ENCODE peak calls at places on chromosomes 5 and 9, in eight cellular contexts. One of them, this sample, is unnamed.

GRCh38 chr5:143121135-143121474 is 282.4 kb downstream of the NR3C1 start:
- DNase-seq in CD8-positive, alpha-beta T cell: peak; percentile 24
- DNase-seq in stomach: no peak
- DNase-seq in fibroblast of pulmonary artery: no peak
- DNase-seq in heart right ventricle: no peak
- DNase-seq in ovary: no peak
- DNase-seq in progenitor cell of endocrine pancreas: no peak
- DNase-seq in IMR-90: no peak
- DNase-seq in this sample: no peak

GRCh38 chr9:81613002-81613750 is 76.2 kb downstream of the TLE1 start:
- DNase-seq in CD8-positive, alpha-beta T cell: no peak
- DNase-seq in stomach: no peak
- DNase-seq in fibroblast of pulmonary artery: peak; percentile 94
- DNase-seq in heart right ventricle: peak; percentile 63
- DNase-seq in ovary: peak; percentile 69
- DNase-seq in progenitor cell of endocrine pancreas: no peak
- DNase-seq in IMR-90: peak; percentile 98
- DNase-seq in this sample: no peak

GRCh38 chr5:111697215-111697614 is 59.8 kb downstream of the NREP start:
- DNase-seq in CD8-positive, alpha-beta T cell: no peak
- DNase-seq in stomach: no peak
- DNase-seq in fibroblast of pulmonary artery: peak; percentile 39
- DNase-seq in heart right ventricle: peak; percentile 15
- DNase-seq in ovary: no peak
- DNase-seq in progenitor cell of endocrine pancreas: no peak
- DNase-seq in IMR-90: no peak
- DNase-seq in this sample: no peak

GRCh38 chr5:60076746-60077145 is 183.2 kb upstream of the PDE4D start:
- DNase-seq in CD8-positive, alpha-beta T cell: no peak
- DNase-seq in stomach: no peak
- DNase-seq in fibroblast of pulmonary artery: no peak
- DNase-seq in heart right ventricle: no peak
- DNase-seq in ovary: no peak
- DNase-seq in progenitor cell of endocrine pancreas: no peak
- DNase-seq in IMR-90: no peak
- DNase-seq in this sample: no peak

GRCh38 chr5:115296130-115296997 is at the start of gene CCDC112:
- DNase-seq in CD8-positive, alpha-beta T cell: peak; percentile 69
- DNase-seq in stomach: peak; percentile 87
- DNase-seq in fibroblast of pulmonary artery: peak; percentile 76
- DNase-seq in heart right ventricle: peak; percentile 82
- DNase-seq in ovary: peak; percentile 51
- DNase-seq in progenitor cell of endocrine pancreas: peak; percentile 67
- DNase-seq in IMR-90: peak; percentile 66
- DNase-seq in this sample: no peak

GRCh38 chr5:57221049-57221568 is 47.2 kb downstream of the GPBP1 start:
- DNase-seq in CD8-positive, alpha-beta T cell: no peak
- DNase-seq in stomach: no peak
- DNase-seq in fibroblast of pulmonary artery: peak; percentile 80
- DNase-seq in heart right ventricle: peak; percentile 48
- DNase-seq in ovary: no peak
- DNase-seq in progenitor cell of endocrine pancreas: no peak
- DNase-seq in IMR-90: peak; percentile 65
- DNase-seq in this sample: no peak

GRCh38 chr5:107555425-107556090 is 115.2 kb downstream of the EFNA5 start:
- DNase-seq in CD8-positive, alpha-beta T cell: no peak
- DNase-seq in stomach: no peak
- DNase-seq in fibroblast of pulmonary artery: no peak
- DNase-seq in heart right ventricle: no peak
- DNase-seq in ovary: no peak
- DNase-seq in progenitor cell of endocrine pancreas: no peak
- DNase-seq in IMR-90: peak; percentile 69
- DNase-seq in this sample: no peak

GRCh38 chr9:40935336-40935735 is 193.1 kb downstream of the FOXD4L6 start:
- DNase-seq in CD8-positive, alpha-beta T cell: no peak
- DNase-seq in stomach: no peak
- DNase-seq in fibroblast of pulmonary artery: no peak
- DNase-seq in heart right ventricle: no peak
- DNase-seq in ovary: no peak
- DNase-seq in progenitor cell of endocrine pancreas: no peak
- DNase-seq in IMR-90: no peak
- DNase-seq in this sample: no peak

GRCh38 chr5:172902497-172903472 is 56.4 kb upstream of the RPL26L1 start:
- DNase-seq in CD8-positive, alpha-beta T cell: no peak
- DNase-seq in stomach: peak; percentile 76
- DNase-seq in fibroblast of pulmonary artery: peak; percentile 94
- DNase-seq in heart right ventricle: peak; percentile 81
- DNase-seq in ovary: peak; percentile 94
- DNase-seq in progenitor cell of endocrine pancreas: peak; percentile 44
- DNase-seq in IMR-90: peak; percentile 99
- DNase-seq in this sample: no peak

GRCh38 chr5:140054086-140054689 is 11.1 kb upstream of the NRG2 start:
- DNase-seq in CD8-positive, alpha-beta T cell: no peak
- DNase-seq in stomach: no peak
- DNase-seq in fibroblast of pulmonary artery: peak; percentile 15
- DNase-seq in heart right ventricle: no peak
- DNase-seq in ovary: no peak
- DNase-seq in progenitor cell of endocrine pancreas: no peak
- DNase-seq in IMR-90: no peak
- DNase-seq in this sample: no peak

GRCh38 chr9:85892406-85892805 is 48.5 kb upstream of the NAA35 start:
- DNase-seq in CD8-positive, alpha-beta T cell: no peak
- DNase-seq in stomach: no peak
- DNase-seq in fibroblast of pulmonary artery: no peak
- DNase-seq in heart right ventricle: no peak
- DNase-seq in ovary: no peak
- DNase-seq in progenitor cell of endocrine pancreas: no peak
- DNase-seq in IMR-90: no peak
- DNase-seq in this sample: no peak

GRCh38 chr9:99296375-99296951 is 74.4 kb downstream of the SEC61B start:
- DNase-seq in CD8-positive, alpha-beta T cell: peak; percentile 56
- DNase-seq in stomach: no peak
- DNase-seq in fibroblast of pulmonary artery: no peak
- DNase-seq in heart right ventricle: peak; percentile 24
- DNase-seq in ovary: peak; percentile 25
- DNase-seq in progenitor cell of endocrine pancreas: no peak
- DNase-seq in IMR-90: no peak
- DNase-seq in this sample: peak; percentile 61

GRCh38 chr9:126150411-126151030 is 176.1 kb upstream of the MVB12B start:
- DNase-seq in CD8-positive, alpha-beta T cell: no peak
- DNase-seq in stomach: peak; percentile 2
- DNase-seq in fibroblast of pulmonary artery: no peak
- DNase-seq in heart right ventricle: no peak
- DNase-seq in ovary: peak; percentile 3
- DNase-seq in progenitor cell of endocrine pancreas: no peak
- DNase-seq in IMR-90: no peak
- DNase-seq in this sample: no peak

GRCh38 chr5:113606298-113607134 is 93.0 kb downstream of the YTHDC2 start:
- DNase-seq in CD8-positive, alpha-beta T cell: peak; percentile 44
- DNase-seq in stomach: peak; percentile 28
- DNase-seq in fibroblast of pulmonary artery: peak; percentile 80
- DNase-seq in heart right ventricle: peak; percentile 53
- DNase-seq in ovary: peak; percentile 29
- DNase-seq in progenitor cell of endocrine pancreas: peak; percentile 41
- DNase-seq in IMR-90: peak; percentile 56
- DNase-seq in this sample: peak; percentile 54

GRCh38 chr9:38090170-38090569 is 21.1 kb upstream of the SHB start:
- DNase-seq in CD8-positive, alpha-beta T cell: no peak
- DNase-seq in stomach: no peak
- DNase-seq in fibroblast of pulmonary artery: no peak
- DNase-seq in heart right ventricle: no peak
- DNase-seq in ovary: no peak
- DNase-seq in progenitor cell of endocrine pancreas: no peak
- DNase-seq in IMR-90: no peak
- DNase-seq in this sample: no peak

GRCh38 chr5:181138258-181138657 is 7.3 kb upstream of the OR2V1 start:
- DNase-seq in CD8-positive, alpha-beta T cell: no peak
- DNase-seq in stomach: no peak
- DNase-seq in fibroblast of pulmonary artery: no peak
- DNase-seq in heart right ventricle: no peak
- DNase-seq in ovary: no peak
- DNase-seq in progenitor cell of endocrine pancreas: no peak
- DNase-seq in IMR-90: no peak
- DNase-seq in this sample: no peak
- TF ChIP-seq CTCF in CD8-positive, alpha-beta T cell: no peak
- TF ChIP-seq CTCF in stomach: no peak
- TF ChIP-seq CTCF in fibroblast of pulmonary artery: no peak
- TF ChIP-seq CTCF in heart right ventricle: no peak
- TF ChIP-seq CTCF in ovary: no peak
- TF ChIP-seq CTCF in progenitor cell of endocrine pancreas: no peak
- TF ChIP-seq CTCF in IMR-90: no peak
- TF ChIP-seq CTCF in this sample: no peak

DNA sequence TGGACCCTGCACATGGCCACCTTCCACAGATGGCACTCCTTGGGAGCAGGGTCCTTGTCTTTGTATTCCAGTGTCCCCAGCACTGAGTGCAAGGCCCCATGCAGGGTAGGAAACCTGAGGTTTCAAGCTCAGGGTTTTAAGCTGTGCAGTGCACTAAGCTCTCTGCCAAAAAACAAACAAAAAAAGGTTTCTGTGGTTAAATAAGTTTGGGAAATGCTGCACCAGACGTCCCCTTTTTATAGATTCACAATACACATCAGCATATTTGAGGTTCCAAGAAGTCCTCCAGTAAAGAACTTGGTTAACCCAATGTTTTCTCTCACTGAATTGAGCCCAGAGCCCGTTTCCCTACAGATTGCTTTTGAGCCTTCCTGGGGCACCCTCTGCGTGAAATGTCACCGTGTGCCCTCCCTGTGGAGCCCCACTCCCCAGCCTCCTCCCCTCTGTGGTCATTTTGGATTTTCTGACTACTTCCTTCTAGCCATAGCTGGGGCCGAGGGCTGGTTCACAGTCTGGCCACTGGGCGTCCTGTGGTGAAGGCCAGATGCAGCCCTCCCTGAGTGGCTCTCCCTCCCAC is 17.1 kb downstream of the DELE1 start:
- DNase-seq in CD8-positive, alpha-beta T cell: no peak
- DNase-seq in stomach: no peak
- DNase-seq in fibroblast of pulmonary artery: no peak
- DNase-seq in heart right ventricle: peak; percentile 25
- DNase-seq in ovary: no peak
- DNase-seq in progenitor cell of endocrine pancreas: no peak
- DNase-seq in IMR-90: peak; percentile 16
- DNase-seq in this sample: no peak
- TF ChIP-seq CTCF in CD8-positive, alpha-beta T cell: no peak
- TF ChIP-seq CTCF in stomach: no peak
- TF ChIP-seq CTCF in fibroblast of pulmonary artery: peak; percentile 8
- TF ChIP-seq CTCF in heart right ventricle: no peak
- TF ChIP-seq CTCF in ovary: no peak
- TF ChIP-seq CTCF in progenitor cell of endocrine pancreas: peak; percentile 21
- TF ChIP-seq CTCF in IMR-90: no peak
- TF ChIP-seq CTCF in this sample: no peak

DNA sequence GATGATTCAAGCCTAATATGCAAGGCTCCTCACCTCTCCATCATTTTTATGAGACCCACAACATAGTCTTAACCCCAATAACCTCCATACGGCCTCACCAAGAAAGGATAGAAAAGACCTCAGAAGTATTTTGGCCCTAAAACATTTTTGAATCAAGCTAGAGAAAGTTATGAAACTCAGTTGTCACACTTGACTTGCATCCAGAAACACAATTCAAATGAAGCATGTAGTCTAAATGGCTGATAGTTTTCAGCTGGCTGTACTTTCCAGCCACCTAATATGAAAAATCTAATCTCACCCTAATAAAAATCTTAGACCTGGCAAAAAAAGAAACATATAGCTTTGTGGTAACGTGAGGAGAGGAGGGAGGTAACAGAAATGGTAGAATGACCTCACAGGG is 116.0 kb downstream of the ARL15 start:
- DNase-seq in CD8-positive, alpha-beta T cell: no peak
- DNase-seq in stomach: no peak
- DNase-seq in fibroblast of pulmonary artery: peak; percentile 10
- DNase-seq in heart right ventricle: no peak
- DNase-seq in ovary: no peak
- DNase-seq in progenitor cell of endocrine pancreas: no peak
- DNase-seq in IMR-90: no peak
- DNase-seq in this sample: no peak
- TF ChIP-seq CTCF in CD8-positive, alpha-beta T cell: no peak
- TF ChIP-seq CTCF in stomach: no peak
- TF ChIP-seq CTCF in fibroblast of pulmonary artery: no peak
- TF ChIP-seq CTCF in heart right ventricle: no peak
- TF ChIP-seq CTCF in ovary: no peak
- TF ChIP-seq CTCF in progenitor cell of endocrine pancreas: no peak
- TF ChIP-seq CTCF in IMR-90: no peak
- TF ChIP-seq CTCF in this sample: no peak

DNA sequence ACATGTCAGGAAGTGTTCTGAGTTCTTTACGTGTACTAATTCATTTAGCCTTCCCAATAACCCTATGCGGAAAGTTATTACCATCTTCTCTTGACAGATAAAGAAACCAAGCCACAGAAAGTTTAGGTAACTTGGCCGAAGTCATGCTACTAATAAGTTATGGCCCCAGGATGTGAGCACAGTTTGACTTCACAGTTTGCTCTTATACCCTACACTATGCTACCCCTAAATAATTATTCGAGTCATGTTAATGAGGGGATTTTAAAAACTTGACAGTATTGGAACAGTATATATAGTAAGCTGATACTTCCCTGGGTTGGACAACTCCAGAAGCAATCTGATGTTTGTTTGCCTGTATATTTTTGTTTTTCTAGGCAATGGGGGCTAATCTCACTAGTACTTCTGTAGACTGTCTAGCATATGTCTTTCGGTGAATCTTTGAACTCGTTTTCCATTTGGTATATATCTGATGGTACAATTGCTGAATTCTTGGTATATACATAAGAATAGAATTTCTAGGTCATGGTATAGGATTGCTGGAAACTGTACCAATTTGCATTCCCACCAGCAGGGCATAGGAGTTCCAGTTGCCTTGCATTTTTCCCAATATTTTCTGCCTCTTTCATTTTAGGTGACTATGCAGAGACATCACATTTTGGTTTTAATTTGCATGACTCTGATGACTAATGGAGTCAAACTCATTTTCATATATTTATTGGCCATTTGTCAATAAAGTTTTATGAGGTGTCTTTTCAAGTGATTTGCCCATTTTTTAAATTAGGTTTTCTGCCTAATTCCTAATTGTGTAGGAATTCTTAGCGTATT is 29.2 kb upstream of the PDCD1LG2 start:
- DNase-seq in CD8-positive, alpha-beta T cell: no peak
- DNase-seq in stomach: no peak
- DNase-seq in fibroblast of pulmonary artery: no peak
- DNase-seq in heart right ventricle: no peak
- DNase-seq in ovary: no peak
- DNase-seq in progenitor cell of endocrine pancreas: no peak
- DNase-seq in IMR-90: no peak
- DNase-seq in this sample: no peak
- TF ChIP-seq CTCF in CD8-positive, alpha-beta T cell: no peak
- TF ChIP-seq CTCF in stomach: no peak
- TF ChIP-seq CTCF in fibroblast of pulmonary artery: peak; percentile 25
- TF ChIP-seq CTCF in heart right ventricle: no peak
- TF ChIP-seq CTCF in ovary: no peak
- TF ChIP-seq CTCF in progenitor cell of endocrine pancreas: peak; percentile 16
- TF ChIP-seq CTCF in IMR-90: peak; percentile 27
- TF ChIP-seq CTCF in this sample: no peak